ENCODE peak calls at places on chromosomes 13 and 19, in seven cellular contexts. J is AG04450; K is OCI-LY7; Q is cardiac muscle cell; E is CD8-positive, alpha-beta memory T cell; S is thoracic aorta; Y is dorsolateral prefrontal cortex. X is an unnamed sample.

GRCh38 chr19:47280183-47280797 is 5.6 kb downstream of the INAFM1 start:
- DNase-seq in Y (no peak), S (no peak), E (peak; percentile 34), J (no peak), K (peak; percentile 49), Q (peak; percentile 25), X (no peak)

GRCh38 chr13:100230813-100231575 is 142.1 kb downstream of the PCCA start:
- DNase-seq in Q (no peak), J (no peak), K (no peak), E (no peak), Y (no peak), S (no peak), X (no peak)

GRCh38 chr13:43629691-43630480 is 156.9 kb downstream of the ENOX1 start:
- DNase-seq in J (no peak), Y (no peak), E (no peak), Q (peak; percentile 16), S (no peak), K (no peak), X (no peak)

GRCh38 chr13:78960881-78961280 is 301.9 kb upstream of the OBI1 start:
- DNase-seq in Y (no peak), K (no peak), E (no peak), J (no peak), Q (no peak), S (no peak), X (no peak)

GRCh38 chr19:13022859-13023636 is 27.8 kb downstream of the NFIX start:
- DNase-seq in J (peak; percentile 92), Q (peak; percentile 97), E (no peak), S (no peak), Y (peak; percentile 84), K (no peak), X (peak; percentile 86)

GRCh38 chr13:100648354-100648753 is 26.2 kb downstream of the TMTC4 start:
- DNase-seq in J (no peak), E (no peak), K (no peak), Q (no peak), Y (no peak), S (no peak), X (no peak)

GRCh38 chr13:79780240-79780639 is 299.3 kb downstream of the NDFIP2 start:
- DNase-seq in S (no peak), J (no peak), Y (no peak), Q (no peak), E (no peak), K (no peak), X (no peak)

GRCh38 chr13:100789968-100790367 is 115.4 kb upstream of the TMTC4 start:
- DNase-seq in Y (no peak), K (no peak), J (no peak), Q (no peak), S (no peak), E (no peak), X (no peak)

GRCh38 chr13:89361909-89362308 is 1690.7 kb downstream of the SLITRK5 start:
- DNase-seq in J (no peak), Y (no peak), S (no peak), Q (peak; percentile 45), E (no peak), K (no peak), X (no peak)

GRCh38 chr19:42297034-42297433 is 4.9 kb upstream of the PRR19 start:
- DNase-seq in E (no peak), K (no peak), S (no peak), Q (no peak), J (no peak), Y (no peak), X (no peak)

GRCh38 chr19:42306646-42307045 is 4.2 kb upstream of the PAFAH1B3 start:
- DNase-seq in S (no peak), Y (no peak), E (no peak), Q (no peak), J (no peak), K (no peak), X (no peak)

GRCh38 chr19:42303101-42303464 is 659 bp upstream of the PAFAH1B3 start:
- DNase-seq in K (no peak), Q (no peak), E (no peak), Y (no peak), S (no peak), J (no peak), X (no peak)

GRCh38 chr19:42303876-42304275 is 1.5 kb upstream of the PAFAH1B3 start:
- DNase-seq in S (no peak), Y (no peak), E (no peak), Q (no peak), K (no peak), J (no peak), X (no peak)

GRCh38 chr19:42301646-42302204 is at the start of gene PRR19:
- DNase-seq in E (no peak), Y (no peak), Q (no peak), J (no peak), S (no peak), K (peak; percentile 50), X (no peak)
- H3K4me3 ChIP-seq in E (peak within 1 kb of the TSS; percentile 79), Y (peak within 1 kb of the TSS; percentile 63), Q (peak within 1 kb of the TSS; percentile 50), J (peak within 1 kb of the TSS; percentile 81), S (peak within 1 kb of the TSS; percentile 76), K (peak within 1 kb of the TSS; percentile 88), X (peak within 1 kb of the TSS; percentile 42)

GRCh38 chr13:30804474-30804873 is 69.1 kb downstream of the ALOX5AP start:
- DNase-seq in Y (peak; percentile 40), Q (no peak), K (no peak), J (no peak), E (no peak), S (no peak), X (peak; percentile 50)

GRCh38 chr13:30803791-30804190 is 68.4 kb downstream of the ALOX5AP start:
- DNase-seq in J (no peak), K (no peak), E (no peak), Q (no peak), Y (no peak), S (no peak), X (peak; percentile 11)

GRCh38 chr13:30802501-30802900 is 67.2 kb downstream of the ALOX5AP start:
- DNase-seq in E (no peak), S (no peak), K (no peak), Q (no peak), J (no peak), Y (no peak), X (peak; percentile 53)

GRCh38 chr13:30805132-30805537 is 69.8 kb downstream of the ALOX5AP start:
- DNase-seq in J (no peak), Q (no peak), S (no peak), K (no peak), Y (no peak), E (no peak), X (peak; percentile 4)

GRCh38 chr13:30802953-30803478 is 67.7 kb downstream of the ALOX5AP start:
- DNase-seq in S (peak; percentile 54), E (peak; percentile 69), Q (peak; percentile 87), J (peak; percentile 43), Y (peak; percentile 79), K (peak; percentile 82), X (peak; percentile 89)
- H3K27ac ChIP-seq in S (peak overlapping the region; percentile 3), E (no peak overlapping the region), Q (no peak overlapping the region), J (no peak overlapping the region), Y (peak overlapping the region; percentile 27), K (no peak overlapping the region), X (no peak overlapping the region)

GRCh38 chr13:33280550-33280905 is 5.0 kb downstream of the STARD13 start:
- DNase-seq in K (no peak), J (no peak), Q (no peak), S (no peak), Y (no peak), E (no peak), X (no peak)
- H3K4me3 ChIP-seq in K (no peak overlapping the region), J (no peak overlapping the region), Q (no peak overlapping the region), S (peak overlapping the region; percentile 41), Y (no peak overlapping the region), E (no peak overlapping the region), X (no peak overlapping the region)

DNA sequence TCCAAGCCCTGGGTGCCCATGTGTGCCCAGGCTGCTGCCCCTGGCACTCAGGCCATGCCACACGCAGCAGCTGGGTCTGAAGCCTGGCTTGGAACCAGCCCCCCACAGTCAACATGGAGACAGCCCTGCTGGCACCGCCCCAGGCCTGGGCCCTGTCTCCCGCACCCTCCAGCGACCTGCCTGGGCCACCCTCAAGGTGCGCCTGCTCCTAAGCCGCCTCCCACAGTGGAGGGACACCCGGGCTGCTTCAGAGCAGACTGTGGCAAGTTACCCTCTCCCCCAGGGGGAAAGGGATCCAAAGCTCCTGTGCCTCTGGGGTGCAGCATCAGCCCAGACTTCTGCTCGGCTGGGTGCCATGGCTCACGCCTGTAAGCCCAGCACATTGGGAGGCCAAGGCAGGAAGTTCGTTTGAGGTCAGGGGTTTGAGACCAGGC is 15.8 kb downstream of the ELL start:
- DNase-seq in Q (no peak), Y (no peak), E (no peak), S (no peak), J (no peak), K (no peak), X (no peak)
- H3K27ac ChIP-seq in Q (peak overlapping the region; percentile 85), Y (peak overlapping the region; percentile 72), E (peak overlapping the region; percentile 58), S (peak overlapping the region; percentile 75), J (no peak overlapping the region), K (no peak overlapping the region), X (peak overlapping the region; percentile 83)

DNA sequence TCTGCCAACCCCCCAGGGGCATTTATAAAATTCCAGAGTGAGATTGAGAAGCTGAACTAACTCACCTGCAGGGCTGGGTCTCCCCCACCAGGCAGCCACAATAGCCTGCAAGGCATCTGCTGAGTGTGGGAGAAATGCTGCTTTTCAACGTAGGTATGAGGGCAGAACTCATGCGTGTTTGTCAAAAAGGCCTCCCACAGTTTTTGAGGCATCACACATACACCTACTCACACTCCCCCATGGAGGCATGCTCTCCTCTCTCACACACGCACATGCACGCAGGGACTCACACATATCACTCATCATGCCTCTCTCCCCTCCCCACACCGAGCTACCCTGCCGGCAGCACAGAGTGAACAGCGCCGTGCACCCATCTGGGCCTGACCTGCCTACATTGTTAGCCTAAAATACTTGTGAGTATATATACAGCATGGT is 390.5 kb downstream of the FGF9 start:
- DNase-seq in Q (no peak), J (no peak), K (no peak), S (no peak), Y (no peak), E (no peak), X (no peak)
- H3K4me3 ChIP-seq in Q (no peak overlapping the region), J (no peak overlapping the region), K (no peak overlapping the region), S (no peak overlapping the region), Y (no peak overlapping the region), E (no peak overlapping the region), X (no peak overlapping the region)

GRCh38 chr13:114121496-114122466 is 10.6 kb downstream of the RASA3 start:
- DNase-seq in S (no peak), J (no peak), Q (no peak), K (no peak), Y (no peak), E (no peak), X (no peak)
- H3K27ac ChIP-seq in S (no peak overlapping the region), J (peak overlapping the region; percentile 2), Q (peak overlapping the region; percentile 75), K (no peak overlapping the region), Y (no peak overlapping the region), E (no peak overlapping the region), X (no peak overlapping the region)

DNA sequence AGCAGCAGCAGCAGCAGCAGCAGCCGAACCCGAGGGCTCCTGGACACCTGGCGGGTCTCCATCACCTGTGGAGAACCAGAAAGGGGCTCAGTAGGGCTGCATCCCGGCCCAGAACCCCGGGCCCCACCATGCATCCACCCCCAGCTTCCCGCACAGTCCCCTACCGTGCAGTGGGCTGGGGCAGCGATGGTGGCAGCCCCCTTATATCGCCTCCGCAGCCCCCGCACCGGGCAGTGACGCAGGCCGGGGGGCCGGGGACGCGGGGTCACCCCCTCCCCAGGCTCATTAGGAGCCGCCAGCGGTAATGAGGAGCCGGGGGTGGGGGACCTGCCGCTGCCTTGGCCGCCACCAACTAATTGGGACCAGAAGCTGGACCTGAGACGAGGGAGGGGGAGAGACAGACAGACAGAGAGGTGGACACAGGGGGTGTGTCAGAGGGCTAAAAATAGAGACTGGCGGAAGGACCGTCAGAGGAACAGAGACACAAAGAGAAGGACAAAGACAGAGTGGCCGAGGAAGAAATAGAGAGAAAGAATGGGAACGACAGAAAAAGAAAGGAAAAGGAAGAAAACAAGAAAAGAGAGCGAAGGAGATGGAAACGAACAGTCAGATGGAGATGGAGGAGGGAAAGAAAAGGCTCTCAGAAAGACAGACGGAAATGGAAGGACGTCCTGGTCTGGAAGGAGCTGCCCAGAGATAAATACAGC is at the start of gene PTH2:
- DNase-seq in S (no peak), Y (no peak), K (no peak), J (no peak), E (no peak), Q (no peak), X (no peak)
- H3K4me3 ChIP-seq in S (peak within 1 kb of the TSS; percentile 45), Y (peak within 1 kb of the TSS; percentile 29), K (no peak within 1 kb of the TSS), J (no peak within 1 kb of the TSS), E (peak within 1 kb of the TSS; percentile 53), Q (peak within 1 kb of the TSS; percentile 14), X (peak within 1 kb of the TSS; percentile 35)